ENCODE peak calls at places on chromosome 1, in ten cellular contexts. P is AG10803, O is astrocyte of the spinal cord, E is fibroblast of pulmonary artery, S is MM.1S, I is left lung, G is HFFc6, L is tibial nerve, R is type B pancreatic cell, J is psoas muscle. C is an unnamed sample.

GRCh38 chr1:1758692-1759455 is 19.4 kb downstream of the NADK start:
- DNase-seq in E (no peak), O (no peak), J (peak), S (no peak), P (no peak), G (no peak), R (no peak), L (no peak), I (peak), C (peak)

GRCh38 chr1:212247179-212247721 is 38.0 kb upstream of the PPP2R5A start:
- DNase-seq in R (no peak), E (peak), P (peak), L (no peak), O (peak), S (no peak), G (peak), I (no peak), J (no peak), C (peak)

GRCh38 chr1:8790987-8791386 is 26.5 kb downstream of the RERE start:
- DNase-seq in G (no peak), P (no peak), L (no peak), O (no peak), R (no peak), E (no peak), I (no peak), J (no peak), S (no peak), C (no peak)

GRCh38 chr1:8409107-8409506 is 91.2 kb downstream of the SLC45A1 start:
- DNase-seq in G (peak), R (no peak), L (peak), P (peak), S (no peak), J (no peak), O (peak), E (peak), I (no peak), C (peak)

GRCh38 chr1:232709339-232709738 is 79.4 kb upstream of the SIPA1L2 start:
- DNase-seq in G (no peak), I (no peak), L (no peak), O (peak), J (no peak), E (peak), S (no peak), P (no peak), R (no peak), C (peak)

GRCh38 chr1:156898151-156898550 is 4.6 kb downstream of the PEAR1 start:
- DNase-seq in L (peak), I (peak), P (no peak), O (peak), G (no peak), E (peak), J (peak), S (no peak), R (no peak), C (peak)

GRCh38 chr1:205852969-205853368 is 3.0 kb upstream of the PM20D1 start:
- DNase-seq in E (no peak), O (no peak), J (no peak), P (no peak), L (no peak), G (no peak), R (no peak), I (no peak), S (no peak), C (no peak)

GRCh38 chr1:83815348-83815747 is 183.6 kb downstream of the TTLL7 start:
- DNase-seq in O (peak), I (no peak), P (peak), J (no peak), G (peak), L (peak), R (no peak), E (peak), S (no peak), C (peak)

GRCh38 chr1:8120693-8121260 is 94.7 kb upstream of the ERRFI1 start:
- DNase-seq in P (no peak), L (no peak), O (no peak), J (no peak), R (no peak), S (no peak), G (no peak), E (peak), I (no peak), C (peak)

GRCh38 chr1:156571261-156571958 is 955 bp downstream of the IQGAP3 start:
- DNase-seq in S (no peak), E (peak), O (peak), J (no peak), R (no peak), G (peak), I (no peak), P (peak), L (no peak), C (peak)

DNA sequence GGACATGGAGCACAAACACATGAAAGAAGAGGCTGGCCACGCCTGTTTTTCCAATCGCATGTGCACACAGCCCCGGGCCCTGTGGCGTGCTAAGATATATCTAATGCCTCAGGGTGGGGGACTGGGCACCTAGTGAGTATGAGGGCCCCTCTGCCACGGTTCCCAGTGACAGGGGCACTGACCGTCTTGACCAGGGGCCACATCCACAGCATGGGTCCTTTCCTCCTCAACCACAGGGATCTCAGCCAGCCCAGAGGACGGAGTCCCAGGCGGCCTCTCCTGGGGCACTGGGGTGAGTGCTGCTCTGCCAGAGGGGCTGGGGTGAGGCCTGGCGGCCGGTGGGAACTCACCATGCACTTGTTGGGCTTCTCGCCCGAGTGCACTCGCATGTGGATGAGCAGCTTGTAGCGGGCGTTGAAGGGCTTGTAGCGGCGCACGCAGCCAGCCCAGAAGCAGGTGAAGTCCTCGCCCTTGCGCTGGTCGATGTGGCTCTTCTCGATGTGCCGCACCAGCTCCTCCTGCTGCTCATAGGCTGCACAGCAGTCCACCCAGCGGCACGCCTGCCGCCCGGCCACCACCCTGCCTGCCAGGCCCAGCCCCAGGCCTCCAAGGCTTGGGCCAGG is 134.7 kb downstream of the DMRTB1 start:
- DNase-seq in O (no peak), J (no peak), E (peak), I (no peak), G (no peak), L (no peak), S (no peak), R (no peak), P (no peak), C (no peak)
- TF ChIP-seq CTCF in O (peak), J (peak), E (peak), I (peak), G (peak), L (no peak), S (no peak), R (peak), P (no peak), C (no peak)

GRCh38 chr1:92459871-92460320 is 26.8 kb downstream of the GFI1 start:
- DNase-seq in I (no peak), G (no peak), R (no peak), J (no peak), E (peak), S (no peak), O (no peak), P (no peak), L (no peak), C (no peak)

GRCh38 chr1:92464588-92465255 is 22.0 kb downstream of the GFI1 start:
- DNase-seq in P (no peak), J (no peak), O (no peak), G (no peak), R (no peak), S (no peak), I (no peak), E (no peak), L (no peak), C (no peak)

GRCh38 chr1:92466702-92467101 is 20.0 kb downstream of the GFI1 start:
- DNase-seq in I (no peak), O (no peak), J (no peak), G (no peak), E (no peak), R (no peak), S (no peak), P (no peak), L (no peak), C (no peak)

GRCh38 chr1:92465256-92465647 is 21.5 kb downstream of the GFI1 start:
- DNase-seq in E (no peak), P (no peak), S (no peak), L (no peak), I (no peak), R (no peak), G (no peak), O (no peak), J (no peak), C (no peak)

DNA sequence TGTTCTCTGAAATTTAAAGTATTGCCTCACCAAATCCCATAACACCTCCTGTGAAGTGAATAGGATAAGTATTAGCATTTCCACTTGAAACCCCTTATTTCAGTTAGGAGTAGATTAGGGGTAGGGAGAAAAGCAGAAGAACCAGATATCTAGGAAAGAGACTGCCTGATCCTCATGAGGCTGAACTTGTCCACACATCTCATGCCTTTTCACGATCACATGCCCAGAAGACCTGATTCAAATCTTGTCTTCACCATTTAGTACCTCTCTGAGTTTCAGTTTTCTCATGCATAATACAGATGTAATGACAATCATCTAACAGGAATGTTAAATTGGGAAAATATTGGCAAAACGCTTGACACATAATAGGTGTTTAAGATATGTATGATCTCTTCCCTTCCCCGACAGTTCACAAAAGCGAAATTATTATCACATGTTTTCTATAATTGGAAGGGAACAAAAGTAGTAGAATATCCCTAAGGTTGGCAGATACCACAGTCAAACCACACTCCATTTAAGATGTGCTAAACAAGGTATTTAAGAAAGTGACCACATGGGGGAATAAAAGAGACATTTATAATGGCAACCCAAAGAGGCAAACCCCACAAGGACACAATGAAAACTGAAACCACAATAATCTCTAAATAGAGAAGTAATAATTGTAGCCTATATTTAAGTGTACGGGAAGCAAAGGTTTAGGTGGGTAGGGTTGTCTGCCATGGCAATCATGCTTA is 25.2 kb downstream of the GFI1 start:
- DNase-seq in I (no peak), P (no peak), E (no peak), L (no peak), J (no peak), O (no peak), G (no peak), S (peak), R (no peak), C (peak)
- TF ChIP-seq CTCF in I (no peak), P (no peak), E (no peak), L (no peak), J (no peak), O (no peak), G (peak), S (peak), R (no peak), C (no peak)

GRCh38 chr1:5948681-5949005 is 43.6 kb downstream of the NPHP4 start:
- DNase-seq in O (no peak), L (no peak), S (no peak), G (no peak), E (no peak), I (no peak), R (no peak), J (no peak), P (no peak), C (no peak)

GRCh38 chr1:5949761-5950100 is 42.5 kb downstream of the NPHP4 start:
- DNase-seq in I (no peak), O (no peak), R (no peak), S (no peak), G (no peak), E (no peak), P (no peak), L (no peak), J (no peak), C (no peak)

GRCh38 chr1:5947978-5948680 is 44.1 kb downstream of the NPHP4 start:
- DNase-seq in S (no peak), J (no peak), R (peak), O (no peak), E (no peak), G (no peak), I (no peak), P (no peak), L (no peak), C (no peak)

GRCh38 chr1:5950201-5950895 is 41.9 kb downstream of the NPHP4 start:
- DNase-seq in R (peak), E (no peak), O (no peak), G (no peak), L (no peak), P (no peak), I (no peak), J (peak), S (no peak), C (no peak)

DNA sequence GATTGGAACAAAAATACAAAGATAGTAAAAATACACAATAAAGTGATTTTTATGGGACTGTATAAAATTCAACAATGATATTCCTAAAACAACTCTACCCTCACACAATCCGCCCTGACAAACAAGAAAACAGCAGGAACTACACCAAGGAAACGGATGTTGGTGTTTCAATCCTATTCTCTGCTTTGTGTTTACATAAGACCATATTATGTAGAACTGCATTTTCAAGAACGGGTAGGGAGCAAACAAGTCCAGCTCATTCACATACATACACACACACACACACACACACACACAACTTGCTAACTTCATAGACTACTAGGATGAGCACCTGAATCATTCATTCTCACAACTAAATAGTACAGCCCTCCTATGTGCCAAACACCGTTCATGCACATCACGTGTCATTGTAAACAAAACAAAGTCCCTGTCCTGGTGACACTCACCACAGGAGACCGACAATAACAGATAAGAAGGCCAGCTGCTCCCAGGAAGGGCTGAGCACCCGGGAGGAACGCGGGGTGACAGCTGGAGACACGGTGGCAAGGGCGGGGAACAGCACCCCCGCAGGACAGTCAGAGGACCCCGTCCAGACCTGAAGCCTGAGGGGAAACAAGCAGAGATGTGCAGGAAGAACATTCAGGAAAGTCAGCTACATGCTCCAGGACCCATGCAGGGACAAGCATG is 43.0 kb downstream of the NPHP4 start:
- DNase-seq in P (no peak), L (no peak), J (no peak), R (peak), E (no peak), S (no peak), G (no peak), I (no peak), O (no peak), C (no peak)
- TF ChIP-seq CTCF in P (no peak), L (no peak), J (no peak), R (peak), E (peak), S (no peak), G (peak), I (no peak), O (peak), C (no peak)

GRCh38 chr1:214086945-214087344 is 99.2 kb downstream of the PROX1 start:
- DNase-seq in E (no peak), P (no peak), O (no peak), L (no peak), S (no peak), G (no peak), R (no peak), J (no peak), I (no peak), C (no peak)
- TF ChIP-seq CTCF in E (no peak), P (no peak), O (no peak), L (no peak), S (no peak), G (no peak), R (no peak), J (peak), I (no peak), C (no peak)

DNA sequence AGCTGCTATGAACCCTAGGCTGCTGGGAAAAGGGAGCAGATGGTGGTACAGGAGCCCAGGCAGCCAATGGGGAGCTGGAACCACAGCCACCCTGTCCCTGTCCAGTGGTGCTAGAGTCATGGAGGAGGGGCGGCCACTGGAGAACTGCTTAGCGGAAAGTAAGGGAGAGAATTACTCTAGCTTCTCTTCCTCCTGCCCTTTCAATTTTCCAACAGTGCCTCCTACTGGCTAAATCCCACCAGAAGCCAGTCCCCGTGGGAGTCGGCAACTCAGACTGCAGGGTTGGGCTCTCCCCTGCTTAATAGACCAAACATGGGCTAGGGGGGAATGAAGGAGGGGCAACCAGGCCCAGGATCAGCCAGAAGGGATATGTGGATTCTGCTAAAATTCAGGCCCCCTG is 154.5 kb downstream of the ACTL8 start:
- DNase-seq in I (no peak), L (no peak), R (no peak), S (no peak), P (peak), J (no peak), G (peak), E (peak), O (peak), C (peak)
- TF ChIP-seq CTCF in I (no peak), L (no peak), R (peak), S (no peak), P (peak), J (no peak), G (peak), E (peak), O (peak), C (peak)

DNA sequence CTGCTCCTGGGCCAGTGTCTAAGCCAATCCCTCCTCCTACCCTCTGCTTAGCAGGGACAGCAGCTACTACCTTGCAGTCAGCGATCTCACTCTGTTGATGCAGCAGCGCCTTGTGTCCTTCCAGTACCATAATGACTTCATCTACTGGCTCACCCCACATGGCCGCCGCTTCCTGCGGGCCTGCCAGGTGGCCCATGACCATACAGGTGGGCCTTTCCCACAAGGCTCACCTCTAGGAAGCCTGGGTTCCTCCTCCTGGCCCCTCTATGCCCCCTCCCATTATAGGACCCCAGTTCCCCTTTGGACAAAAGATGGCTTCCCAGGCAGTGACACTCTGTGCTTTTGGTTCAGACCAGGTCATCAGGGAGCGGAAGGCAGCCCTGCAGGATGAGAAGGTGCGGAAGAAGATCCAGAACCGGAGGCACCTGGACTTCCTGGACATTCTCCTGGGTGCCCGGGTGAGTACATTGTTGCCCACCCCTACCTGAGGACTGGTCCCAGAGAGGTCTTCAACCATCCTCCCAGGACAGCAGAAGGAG is 15.1 kb downstream of the CYP4B1 start:
- DNase-seq in G (no peak), S (no peak), E (no peak), P (no peak), L (no peak), R (no peak), I (no peak), O (no peak), J (no peak), C (no peak)
- TF ChIP-seq CTCF in G (no peak), S (no peak), E (no peak), P (no peak), L (no peak), R (no peak), I (no peak), O (no peak), J (no peak), C (no peak)

DNA sequence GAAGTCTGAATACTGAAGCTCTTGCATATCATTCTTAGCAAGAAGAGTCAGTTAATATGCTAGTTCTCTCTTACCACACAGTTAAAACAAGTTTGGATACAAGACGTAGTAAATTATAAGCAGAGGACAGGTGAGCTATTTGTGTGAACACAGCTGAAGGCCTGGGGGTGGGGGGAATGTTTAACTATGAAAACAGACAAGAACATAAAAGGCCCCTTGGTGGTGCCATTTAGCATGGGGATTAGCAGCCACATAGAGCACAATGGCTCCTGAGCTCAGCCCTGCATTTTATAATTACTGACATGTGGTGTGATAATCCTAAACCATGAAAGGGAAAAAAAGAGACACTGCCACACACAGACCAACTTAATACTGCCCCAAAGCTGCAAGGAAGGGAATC is 94.8 kb downstream of the TGFBR3 start:
- DNase-seq in J (no peak), R (no peak), S (no peak), E (no peak), G (no peak), P (no peak), I (no peak), O (no peak), L (no peak), C (no peak)
- TF ChIP-seq CTCF in J (no peak), R (no peak), S (no peak), E (no peak), G (no peak), P (no peak), I (no peak), O (no peak), L (no peak), C (no peak)

GRCh38 chr1:48873944-48874343 is 97.3 kb upstream of the BEND5 start:
- DNase-seq in G (no peak), J (no peak), I (peak), R (no peak), P (peak), E (no peak), S (no peak), O (no peak), L (no peak), C (no peak)

GRCh38 chr1:48864913-48865312 is 88.2 kb upstream of the BEND5 start:
- DNase-seq in S (no peak), R (no peak), I (no peak), O (no peak), P (no peak), L (no peak), E (no peak), G (no peak), J (no peak), C (no peak)

GRCh38 chr1:48875736-48876135 is 99.0 kb upstream of the BEND5 start:
- DNase-seq in G (no peak), E (no peak), P (no peak), R (no peak), L (no peak), J (no peak), S (no peak), O (no peak), I (no peak), C (no peak)

GRCh38 chr1:48869116-48869893 is 92.6 kb upstream of the BEND5 start:
- DNase-seq in J (no peak), S (no peak), I (no peak), O (no peak), P (peak), R (no peak), L (no peak), G (no peak), E (peak), C (peak)

GRCh38 chr1:48870596-48870995 is 93.9 kb upstream of the BEND5 start:
- DNase-seq in J (no peak), I (no peak), P (no peak), S (peak), R (no peak), L (no peak), E (peak), O (no peak), G (no peak), C (peak)
- TF ChIP-seq CTCF in J (peak), I (peak), P (peak), S (peak), R (peak), L (no peak), E (peak), O (peak), G (peak), C (peak)